ENCODE peak calls at places on chromosome 1, in seven cellular contexts. Y is EL; I is stimulated activated CD4-positive, alpha-beta T cell treated with anti-CD3 and anti-CD28 coated beads, Interleukin-2, amount 100 ng/mL, for 24 hours; V is NCI-H2081; Z is A549; D is amniotic stem cell; C is HT-29. T is an unnamed sample.

GRCh38 chr1:26887125-26887524 is 3.0 kb downstream of the GPN2 start:
- DNase-seq in I (no peak), Y (peak; percentile 54), V (no peak), D (peak; percentile 12), Z (peak; percentile 46), C (peak; percentile 59), T (no peak)

GRCh38 chr1:93081716-93082115 is 2.6 kb downstream of the MTF2 start:
- DNase-seq in Z (no peak), I (no peak), V (no peak), D (peak; percentile 3), Y (peak; percentile 88), C (peak; percentile 1), T (no peak)

GRCh38 chr1:235035928-235036327 is 92.7 kb downstream of the TOMM20 start:
- DNase-seq in Y (no peak), V (no peak), D (no peak), Z (no peak), C (no peak), I (no peak), T (no peak)

GRCh38 chr1:67716800-67717199 is 31.8 kb downstream of the GADD45A start:
- DNase-seq in Z (peak; percentile 17), I (no peak), V (no peak), D (no peak), C (peak; percentile 69), Y (peak; percentile 53), T (peak; percentile 61)

GRCh38 chr1:159066108-159066507 is 10.5 kb downstream of the AIM2 start:
- DNase-seq in Z (no peak), V (no peak), I (no peak), D (no peak), C (no peak), Y (no peak), T (no peak)

GRCh38 chr1:151966061-151966460 is 27.6 kb downstream of the S100A10 start:
- DNase-seq in V (no peak), Y (no peak), Z (no peak), D (no peak), C (no peak), I (no peak), T (no peak)

GRCh38 chr1:193069748-193070394 is 10.5 kb downstream of the RO60 start:
- DNase-seq in C (peak; percentile 48), V (no peak), Y (peak; percentile 13), Z (peak; percentile 68), I (no peak), D (no peak), T (peak; percentile 7)

GRCh38 chr1:44553771-44554170 is 120.5 kb downstream of the TMEM53 start:
- DNase-seq in D (peak; percentile 12), Y (peak; percentile 90), I (no peak), C (peak; percentile 29), V (no peak), Z (peak; percentile 39), T (peak; percentile 84)

GRCh38 chr1:40936878-40937484 is 42.5 kb upstream of the CTPS1 start:
- DNase-seq in D (peak; percentile 29), Z (no peak), I (no peak), V (no peak), Y (peak; percentile 30), C (no peak), T (peak; percentile 57)

GRCh38 chr1:60903591-60903990 is 178.8 kb upstream of the NFIA start:
- DNase-seq in I (no peak), V (no peak), Z (no peak), Y (no peak), D (no peak), C (no peak), T (peak; percentile 91)

GRCh38 chr1:74468982-74469603 is 43.3 kb downstream of the LRRC53 start:
- DNase-seq in D (peak; percentile 18), Z (peak; percentile 35), V (peak; percentile 67), I (no peak), Y (peak; percentile 25), C (peak; percentile 66), T (no peak)

GRCh38 chr1:58950897-58951296 is 167.1 kb upstream of the JUN start:
- DNase-seq in D (no peak), I (no peak), Z (no peak), Y (no peak), V (no peak), C (no peak), T (no peak)

GRCh38 chr1:171805395-171806115 is 24.1 kb downstream of the METTL13 start:
- DNase-seq in I (no peak), C (no peak), D (no peak), V (no peak), Y (no peak), Z (no peak), T (no peak)

GRCh38 chr1:30714536-30715090 is 8.8 kb downstream of the MATN1 start:
- DNase-seq in Y (no peak), I (no peak), V (no peak), D (no peak), Z (no peak), C (no peak), T (no peak)

GRCh38 chr1:168387781-168388760 is 107.4 kb downstream of the TBX19 start:
- DNase-seq in Z (no peak), D (no peak), Y (no peak), C (no peak), I (no peak), V (no peak), T (no peak)

GRCh38 chr1:109161836-109162606 is 48.1 kb downstream of the ELAPOR1 start:
- DNase-seq in V (no peak), Y (peak; percentile 88), D (peak; percentile 74), I (peak; percentile 29), C (no peak), Z (no peak), T (peak; percentile 43)

GRCh38 chr1:211281322-211282022 is 22.3 kb downstream of the RCOR3 start:
- DNase-seq in D (no peak), V (no peak), Z (peak; percentile 26), I (no peak), C (no peak), Y (no peak), T (no peak)

GRCh38 chr1:43945898-43946243 is 879 bp upstream of the IPO13 start:
- DNase-seq in C (no peak), D (no peak), Z (no peak), Y (no peak), V (no peak), I (no peak), T (no peak)

GRCh38 chr1:156146006-156146748 is 7.2 kb upstream of the SEMA4A start:
- DNase-seq in C (peak; percentile 95), D (peak; percentile 80), I (peak; percentile 55), Z (peak; percentile 85), Y (peak; percentile 97), V (peak; percentile 62), T (peak; percentile 95)

GRCh38 chr1:234836786-234837185 is 226.8 kb upstream of the IRF2BP2 start:
- DNase-seq in I (no peak), Y (no peak), Z (no peak), D (no peak), C (no peak), V (no peak), T (no peak)

GRCh38 chr1:222028151-222028550 is 286.3 kb upstream of the DUSP10 start:
- DNase-seq in D (no peak), Y (no peak), V (peak; percentile 10), Z (no peak), I (no peak), C (no peak), T (no peak)

GRCh38 chr1:157030728-157031127 is 14.8 kb downstream of the ARHGEF11 start:
- DNase-seq in Z (no peak), Y (no peak), C (no peak), I (no peak), D (no peak), V (no peak), T (no peak)

GRCh38 chr1:39711359-39712340 is 20.4 kb upstream of the HPCAL4 start:
- DNase-seq in I (no peak), V (no peak), C (no peak), Z (no peak), Y (no peak), D (no peak), T (no peak)

GRCh38 chr1:53370369-53370961 is 42.6 kb upstream of the LRP8 start:
- DNase-seq in I (no peak), Y (no peak), V (no peak), Z (no peak), C (no peak), D (no peak), T (no peak)

GRCh38 chr1:44926311-44926781 is 60.0 kb downstream of the EIF2B3 start:
- DNase-seq in C (no peak), D (no peak), I (no peak), Y (peak; percentile 59), V (no peak), Z (no peak), T (peak; percentile 32)

GRCh38 chr1:8825985-8826481 is 8.6 kb upstream of the RERE start:
- DNase-seq in C (no peak), D (no peak), I (no peak), V (no peak), Y (peak; percentile 88), Z (no peak), T (peak; percentile 94)

GRCh38 chr1:211258756-211259595 is at the start of gene RCOR3:
- DNase-seq in I (peak; percentile 93), D (peak; percentile 83), Y (peak; percentile 91), C (peak; percentile 83), Z (peak; percentile 96), V (peak; percentile 95), T (peak; percentile 97)

T was measured in MG63.